ENCODE peak calls at places on chromosomes 7 and 10, in four cellular contexts. A is GM13977, J is left lung, X is AG04450. O is an unnamed sample.

GRCh38 chr7:76063525-76063924 is 15.6 kb downstream of the MDH2 start:
- DNase-seq in J (no peak), X (no peak), A (peak), O (no peak)

GRCh38 chr10:31278279-31278941 is 40.6 kb upstream of the ZEB1 start:
- DNase-seq in A (no peak), X (no peak), J (no peak), O (no peak)

GRCh38 chr10:129860396-129860795 is 103.7 kb downstream of the EBF3 start:
- DNase-seq in X (no peak), A (no peak), J (no peak), O (no peak)

GRCh38 chr10:98097611-98098010 is 36.8 kb upstream of the R3HCC1L start:
- DNase-seq in X (no peak), A (no peak), J (no peak), O (no peak)

GRCh38 chr10:79385392-79385795 is 38.1 kb downstream of the PPIF start:
- DNase-seq in J (no peak), X (no peak), A (no peak), O (no peak)

GRCh38 chr7:126339813-126340212 is 912.9 kb downstream of the GRM8 start:
- DNase-seq in A (no peak), J (no peak), X (no peak), O (no peak)

GRCh38 chr10:96556003-96556402 is 30.8 kb downstream of the TM9SF3 start:
- DNase-seq in X (no peak), A (no peak), J (no peak), O (no peak)

GRCh38 chr7:30237271-30237695 is 47.1 kb upstream of the ZNRF2 start:
- DNase-seq in J (peak), A (no peak), X (no peak), O (no peak)

GRCh38 chr7:64625114-64626082 is 40.5 kb upstream of the ZNF107 start:
- DNase-seq in X (no peak), J (no peak), A (no peak), O (no peak)

GRCh38 chr10:70549351-70549961 is 53.1 kb downstream of the PRF1 start:
- DNase-seq in A (no peak), J (no peak), X (no peak), O (no peak)

GRCh38 chr7:1418505-1419309 is 40.6 kb downstream of the MICALL2 start:
- DNase-seq in X (no peak), J (no peak), A (no peak), O (no peak)

GRCh38 chr10:129468187-129468586 is 1.1 kb downstream of the MGMT start:
- DNase-seq in X (no peak), J (no peak), A (no peak), O (no peak)

DNA sequence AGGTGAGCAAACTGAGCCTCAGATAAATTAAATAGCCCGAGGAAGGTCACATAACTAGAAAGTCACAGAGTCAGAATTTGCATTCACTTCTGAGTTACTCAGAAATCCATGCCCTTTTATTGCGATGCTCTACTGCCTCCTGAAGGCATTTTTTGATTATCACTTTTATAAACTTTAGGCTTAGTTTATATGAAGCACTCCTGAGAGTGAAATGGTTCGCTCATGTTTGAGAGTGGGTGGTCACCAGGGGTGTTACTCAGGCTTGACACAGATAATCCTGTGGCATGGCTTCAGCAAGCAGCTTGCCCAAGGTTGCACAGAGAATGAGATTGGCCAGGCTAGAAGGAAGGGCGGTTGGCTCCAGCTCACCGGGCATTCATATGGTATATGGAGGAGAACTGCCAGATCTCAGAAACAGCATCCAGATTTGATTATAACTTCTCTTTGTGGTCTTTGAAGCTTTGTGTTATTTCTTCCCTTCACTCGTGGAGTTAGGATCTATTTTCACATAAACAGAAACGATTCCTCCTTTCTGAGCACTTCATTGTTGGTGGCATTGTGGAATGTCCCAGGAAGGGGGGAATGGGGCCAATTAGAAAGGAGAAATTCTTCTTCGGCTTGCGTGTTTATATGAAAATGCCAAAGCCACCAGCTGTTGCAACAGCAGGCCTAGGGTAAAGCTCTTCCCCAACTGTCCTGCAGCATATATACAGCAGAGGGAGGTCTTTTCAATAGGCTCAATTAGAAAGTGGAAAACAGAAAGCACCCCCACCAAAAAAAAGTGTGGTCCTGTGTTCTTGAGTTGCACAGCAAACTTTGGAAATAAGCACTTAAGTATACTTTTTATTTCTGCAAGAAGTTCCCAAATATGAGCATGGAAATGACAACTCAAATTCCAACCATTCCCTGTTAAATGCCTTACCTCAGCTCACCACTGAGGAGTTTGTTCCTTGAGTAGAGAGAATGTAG is 628.8 kb downstream of the SUGCT start:
- DNase-seq in A (no peak), J (no peak), X (peak), O (no peak)
- TF ChIP-seq CTCF in A (no peak), J (no peak), X (peak), O (no peak)

DNA sequence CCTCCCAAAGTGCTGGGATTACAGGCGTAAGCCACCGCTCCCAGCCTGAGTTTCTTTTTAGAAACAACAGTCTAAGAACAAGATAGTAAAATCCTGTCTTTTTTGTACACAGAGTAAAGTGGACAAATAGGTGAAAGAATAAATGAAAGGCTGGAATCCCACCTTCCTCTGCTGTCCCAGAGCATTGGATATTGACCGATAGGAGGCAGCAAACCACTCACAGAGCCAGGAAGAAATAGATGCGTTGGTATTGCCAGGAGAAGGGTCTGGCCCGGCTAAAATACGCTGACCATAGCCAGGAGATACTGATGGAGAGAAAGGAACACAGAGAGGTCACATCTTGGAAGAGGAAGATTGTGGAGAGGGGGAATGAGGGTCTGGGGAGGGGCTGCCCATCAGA is 11.4 kb upstream of the ZNF12 start:
- DNase-seq in J (no peak), A (no peak), X (no peak), O (no peak)
- TF ChIP-seq CTCF in J (no peak), A (peak), X (no peak), O (no peak)

GRCh38 chr7:79352323-79352722 is 101.1 kb downstream of the MAGI2 start:
- DNase-seq in J (no peak), A (no peak), X (no peak), O (no peak)

GRCh38 chr7:79359827-79360226 is 93.6 kb downstream of the MAGI2 start:
- DNase-seq in J (no peak), A (no peak), X (no peak), O (no peak)

GRCh38 chr7:79357101-79357500 is 96.4 kb downstream of the MAGI2 start:
- DNase-seq in X (no peak), A (no peak), J (no peak), O (no peak)

GRCh38 chr7:79353720-79354468 is 99.6 kb downstream of the MAGI2 start:
- DNase-seq in X (no peak), J (no peak), A (no peak), O (no peak)
- TF ChIP-seq CTCF in X (no peak), J (no peak), A (no peak), O (no peak)

GRCh38 chr7:27635728-27636127 is 27.0 kb downstream of the HIBADH start:
- DNase-seq in A (no peak), X (no peak), J (no peak), O (no peak)

GRCh38 chr7:27640914-27641570 is 21.6 kb downstream of the HIBADH start:
- DNase-seq in X (no peak), J (no peak), A (no peak), O (peak)

GRCh38 chr7:27634892-27635538 is 27.7 kb downstream of the HIBADH start:
- DNase-seq in A (no peak), J (no peak), X (no peak), O (no peak)

GRCh38 chr7:27633062-27633461 is 29.6 kb downstream of the HIBADH start:
- DNase-seq in A (no peak), J (no peak), X (no peak), O (no peak)

GRCh38 chr7:27636326-27637006 is 26.2 kb downstream of the HIBADH start:
- DNase-seq in A (no peak), J (no peak), X (no peak), O (no peak)
- TF ChIP-seq CTCF in A (no peak), J (no peak), X (no peak), O (no peak)

DNA sequence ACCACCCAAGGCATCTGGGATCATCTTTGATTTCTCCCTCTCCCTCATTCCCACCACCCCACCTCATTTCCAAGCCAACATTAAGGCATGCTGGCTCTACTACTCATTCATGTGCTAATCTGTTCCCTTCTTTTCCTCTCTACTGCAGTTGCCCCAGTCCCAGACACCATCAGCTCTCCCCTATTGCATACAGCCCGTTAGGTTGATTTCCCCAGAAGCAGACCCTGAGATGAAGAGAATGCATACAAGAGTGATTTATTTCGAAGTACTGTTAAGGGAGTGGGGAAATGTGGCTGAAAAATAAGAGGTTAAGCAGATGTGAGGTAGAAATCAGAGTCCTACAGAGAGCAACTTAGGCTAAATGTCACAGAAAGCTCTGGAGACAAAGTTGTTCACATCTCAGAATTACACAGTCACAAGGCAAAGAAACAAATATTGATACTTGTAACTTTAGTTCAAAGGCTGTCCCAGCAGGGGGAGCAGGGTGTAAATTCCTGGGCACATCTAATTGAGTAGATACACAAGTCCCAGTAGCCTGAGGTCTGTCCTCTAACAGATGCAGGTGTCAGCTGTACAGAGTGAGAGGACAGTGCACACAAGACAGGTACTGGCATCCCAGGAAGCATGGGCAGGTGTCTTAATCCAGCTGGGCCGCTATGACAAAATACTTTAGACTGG is 20.9 kb downstream of the AKR1D1 start:
- DNase-seq in A (peak), X (no peak), J (no peak), O (peak)
- TF ChIP-seq CTCF in A (peak), X (peak), J (no peak), O (peak)